ENCODE peak calls at places on chromosomes 4 and X, in four cellular contexts. U is uterus, S is upper lobe of left lung, M is esophagus squamous epithelium. W is an unnamed sample.
A peak's percentile ranks its signal among the peaks of the same experiment; 100 is the strongest.

GRCh38 chr4:153602758-153603157 is 81.3 kb upstream of the TLR2 start:
- DNase-seq in S (no peak), U (no peak), M (no peak), W (no peak)

GRCh38 chr4:61527886-61528285 is 327.8 kb downstream of the ADGRL3 start:
- DNase-seq in M (no peak), U (no peak), S (no peak), W (no peak)

GRCh38 chrX:40176256-40176978 is 78.7 kb upstream of the BCOR start:
- DNase-seq in S (peak; percentile 95), M (peak; percentile 10), U (peak; percentile 67), W (peak; percentile 84)

GRCh38 chr4:173374588-173374987 is 3.8 kb downstream of the SAP30 start:
- DNase-seq in S (no peak), U (no peak), M (no peak), W (no peak)

GRCh38 chr4:88514557-88515511 is 8.7 kb downstream of the PYURF start:
- DNase-seq in U (no peak), M (no peak), S (no peak), W (no peak)

GRCh38 chr4:76383001-76383400 is 37.9 kb downstream of the CCDC158 start:
- DNase-seq in U (no peak), S (no peak), M (no peak), W (no peak)

GRCh38 chrX:136295380-136295779 is 5.4 kb upstream of the ADGRG4 start:
- DNase-seq in M (no peak), U (no peak), S (peak; percentile 30), W (no peak)

GRCh38 chrX:9785944-9786741 is at the start of gene SHROOM2:
- DNase-seq in M (no peak), S (peak; percentile 81), U (no peak), W (peak; percentile 52)

GRCh38 chrX:15563056-15563455 is 37.7 kb downstream of the ACE2 start:
- DNase-seq in M (no peak), S (no peak), U (no peak), W (no peak)

GRCh38 chrX:40474205-40474626 is 106.6 kb upstream of the ATP6AP2 start:
- DNase-seq in U (peak; percentile 20), M (no peak), S (peak; percentile 52), W (no peak)

GRCh38 chr4:180636696-180637095 is 1606.5 kb upstream of the TENM3 start:
- DNase-seq in U (no peak), S (no peak), M (no peak), W (no peak)

GRCh38 chrX:107684956-107685385 is 56.7 kb downstream of the PRPS1 start:
- DNase-seq in M (peak; percentile 32), S (no peak), U (peak; percentile 65), W (peak; percentile 72)

GRCh38 chr4:143375326-143376073 is 38.8 kb downstream of the GAB1 start:
- DNase-seq in S (no peak), U (no peak), M (no peak), W (no peak)

GRCh38 chrX:1601051-1601767 is 9.8 kb downstream of the AKAP17A start:
- DNase-seq in U (no peak), M (no peak), S (no peak), W (no peak)

GRCh38 chr4:23455482-23455881 is 434.4 kb downstream of the PPARGC1A start:
- DNase-seq in M (no peak), U (no peak), S (no peak), W (no peak)

GRCh38 chrX:118566359-118566758 is 70.7 kb downstream of the DOCK11 start:
- DNase-seq in M (no peak), S (no peak), U (no peak), W (no peak)

GRCh38 chr4:121760205-121760604 is 4.8 kb downstream of the SMIM43 start:
- DNase-seq in S (no peak), U (no peak), M (no peak), W (no peak)

GRCh38 chr4:176238819-176239218 is 30.2 kb downstream of the ASB5 start:
- DNase-seq in U (no peak), M (no peak), S (no peak), W (no peak)

GRCh38 chr4:73704314-73705055 is 35.9 kb upstream of the CXCL8 start:
- DNase-seq in M (peak; percentile 31), U (peak; percentile 60), S (no peak), W (no peak)

GRCh38 chr4:41734366-41734765 is 14.2 kb downstream of the PHOX2B start:
- DNase-seq in S (no peak), M (no peak), U (no peak), W (no peak)

GRCh38 chrX:21757960-21758359 is at the start of gene SMPX:
- DNase-seq in S (no peak), M (no peak), U (no peak), W (no peak)
- TF ChIP-seq POLR2A in S (no peak), M (no peak), U (no peak), W (no peak)

DNA sequence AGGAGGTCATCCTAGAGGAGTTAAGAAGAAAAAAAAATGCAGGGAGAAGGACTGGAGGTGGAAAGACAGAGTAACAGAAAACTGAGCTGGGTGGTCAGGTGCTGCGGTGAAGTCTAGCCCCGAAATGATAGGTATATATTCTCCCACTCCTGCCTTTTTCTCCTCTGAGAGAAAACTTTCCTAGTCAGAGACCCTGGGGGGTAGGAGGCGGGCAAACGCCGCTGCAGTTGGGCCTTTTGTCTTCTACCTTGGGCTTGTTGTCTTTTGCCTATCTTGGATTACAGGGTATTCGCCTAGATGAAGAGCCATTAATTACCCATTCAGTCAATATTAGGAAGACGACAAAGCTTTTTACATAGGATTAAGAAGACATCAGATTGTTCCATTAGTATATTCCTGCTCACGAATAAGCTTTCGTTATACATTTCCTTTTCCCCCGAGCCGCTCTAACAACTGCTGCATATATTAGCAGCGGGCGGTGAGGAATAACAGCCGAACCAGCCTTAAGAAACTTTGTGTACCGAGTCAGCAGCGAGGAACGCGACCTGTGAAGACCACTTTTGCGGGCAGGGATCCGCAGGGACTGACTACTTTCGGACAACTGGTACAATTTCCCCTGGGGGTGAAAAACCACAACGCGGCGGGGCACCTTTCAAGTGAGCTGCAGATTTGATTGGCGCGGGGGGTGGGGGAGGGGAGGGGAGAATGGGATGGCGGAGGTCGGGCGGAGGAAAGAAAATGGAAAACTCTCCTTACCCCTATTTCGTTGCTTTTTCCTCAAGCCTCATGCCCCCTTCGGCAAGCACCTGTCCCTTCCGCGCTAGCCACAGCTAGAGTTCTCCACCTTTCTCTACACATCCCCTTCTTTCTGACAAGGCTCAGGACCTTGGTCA is 5.7 kb upstream of the PITX2 start:
- DNase-seq in M (no peak), S (no peak), U (no peak), W (no peak)
- H3K9me3 ChIP-seq in M (no peaks in the 10 kb centered on the region), S (no peaks in the 10 kb centered on the region), U (no peaks in the 10 kb centered on the region), W (no peaks in the 10 kb centered on the region)

DNA sequence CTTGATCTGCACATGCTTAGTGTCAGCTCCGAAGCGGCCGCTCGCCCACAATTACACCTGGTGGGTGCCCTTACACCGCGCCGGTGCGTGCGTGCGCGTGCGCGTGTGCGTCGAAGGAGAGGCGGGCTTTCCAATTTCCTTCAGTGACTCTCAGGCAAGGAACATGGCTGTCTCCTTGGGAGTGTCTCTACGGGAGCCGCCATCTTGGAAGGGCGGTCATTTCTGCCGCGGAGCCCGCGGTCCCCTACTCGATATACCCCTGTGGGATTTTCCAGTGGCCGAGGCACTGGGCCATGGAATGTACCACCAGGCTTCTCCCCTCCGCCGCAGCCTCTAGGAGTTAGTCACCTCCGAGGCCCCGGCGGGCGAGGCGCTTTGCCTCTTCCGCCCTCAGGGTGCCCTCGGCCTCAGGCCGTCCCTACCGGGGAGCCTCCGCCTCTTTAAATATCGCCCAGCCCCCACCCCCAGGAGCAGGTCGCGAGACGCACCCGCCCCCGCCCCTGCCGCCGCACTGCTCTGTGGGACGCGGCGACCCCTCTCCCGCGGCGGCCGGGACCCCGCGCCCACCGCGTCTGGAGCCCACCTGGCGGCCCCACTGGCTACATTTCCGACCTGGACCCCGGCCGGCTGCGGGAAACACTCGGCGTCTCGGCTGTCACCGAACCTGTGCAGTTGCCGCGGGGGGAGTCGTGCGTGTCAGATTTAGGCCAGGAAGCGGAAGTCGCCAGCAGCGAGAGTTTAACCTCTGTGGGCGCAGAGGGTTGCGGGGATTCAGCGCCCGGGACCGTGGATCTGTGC is at the start of gene ZNF41:
- DNase-seq in U (peak; percentile 70), S (peak; percentile 88), M (peak; percentile 20), W (peak; percentile 76)
- TF ChIP-seq POLR2A in U (peak; percentile 47), S (no peak), M (peak; percentile 2), W (peak; percentile 37)

GRCh38 chrX:33175201-33175600 is 36.1 kb downstream of the DMD start:
- DNase-seq in S (no peak), M (no peak), U (no peak), W (no peak)

GRCh38 chrX:33171071-33171470 is 40.3 kb downstream of the DMD start:
- DNase-seq in U (no peak), M (no peak), S (no peak), W (no peak)
- H3K9me3 ChIP-seq in U (no peaks in the 10 kb centered on the region), M (no peaks in the 10 kb centered on the region), S (no peaks in the 10 kb centered on the region), W (no peaks in the 10 kb centered on the region)

GRCh38 chrX:48918303-48918643 is 551 bp downstream of the PIM2 start:
- DNase-seq in S (no peak), M (peak; percentile 12), U (no peak), W (no peak)

GRCh38 chrX:48919947-48920712 is 1.3 kb upstream of the PIM2 start:
- DNase-seq in S (no peak), U (no peak), M (no peak), W (no peak)

GRCh38 chrX:48919360-48919821 is 567 bp upstream of the PIM2 start:
- DNase-seq in S (no peak), U (no peak), M (no peak), W (no peak)

GRCh38 chrX:48917139-48917980 is 1.5 kb downstream of the PIM2 start:
- DNase-seq in S (peak; percentile 92), U (peak; percentile 89), M (peak; percentile 55), W (peak; percentile 93)

GRCh38 chrX:48918644-48919340 is at the start of gene PIM2:
- DNase-seq in U (peak; percentile 83), S (peak; percentile 95), M (peak; percentile 75), W (peak; percentile 90)
- TF ChIP-seq POLR2A in U (peak; percentile 88), S (no peak), M (peak; percentile 84), W (peak; percentile 98)

GRCh38 chr4:112225157-112225556 is 6.4 kb upstream of the AP1AR start:
- DNase-seq in M (no peak), U (no peak), S (no peak), W (no peak)
- H3K9me3 ChIP-seq in M (no peaks in the 10 kb centered on the region), U (no peaks in the 10 kb centered on the region), S (no peaks in the 10 kb centered on the region), W (no peaks in the 10 kb centered on the region)

W was measured in right lobe of liver.